ENCODE peak calls at places on chromosomes 3 and 15, in six cellular contexts. Q is neural progenitor cell; T is CD4-positive, alpha-beta memory T cell; V is endodermal cell; D is psoas muscle; R is kidney. U is an unnamed sample. For H3K36me3, the result is how much of the 10 kb centered on the place peaks cover.

GRCh38 chr3:154990543-154990942 is 89.6 kb upstream of the MME start:
- DNase-seq in Q (no peak), T (no peak), V (no peak), D (no peak), R (no peak), U (no peak)

GRCh38 chr3:123244128-123244527 is 42.4 kb downstream of the SEC22A start:
- DNase-seq in Q (no peak), T (peak), V (no peak), D (no peak), R (no peak), U (no peak)

GRCh38 chr15:75112848-75113492 is 88.7 kb upstream of the C15orf39 start:
- DNase-seq in Q (no peak), T (no peak), V (no peak), D (no peak), R (no peak), U (no peak)

GRCh38 chr3:8282541-8283165 is 219.0 kb upstream of the LMCD1 start:
- DNase-seq in Q (no peak), T (no peak), V (no peak), D (no peak), R (no peak), U (no peak)

GRCh38 chr3:184129012-184129411 is 6.1 kb upstream of the EIF2B5 start:
- DNase-seq in Q (peak), T (no peak), V (peak), D (no peak), R (no peak), U (peak)

GRCh38 chr15:37877851-37878577 is 56.4 kb upstream of the TMCO5A start:
- DNase-seq in Q (no peak), T (no peak), V (no peak), D (no peak), R (no peak), U (no peak)

GRCh38 chr3:128788268-128788869 is 62.4 kb downstream of the RAB7A start:
- DNase-seq in Q (no peak), T (no peak), V (no peak), D (no peak), R (no peak), U (no peak)

GRCh38 chr3:117165611-117166051 is 456.1 kb downstream of the TUSC7 start:
- DNase-seq in Q (peak), T (no peak), V (no peak), D (no peak), R (no peak), U (no peak)

GRCh38 chr3:107367353-107367752 is 9.9 kb upstream of the CCDC54 start:
- DNase-seq in Q (no peak), T (no peak), V (no peak), D (no peak), R (no peak), U (no peak)

GRCh38 chr3:35383719-35384555 is 255.4 kb upstream of the ARPP21 start:
- DNase-seq in Q (peak), T (no peak), V (peak), D (no peak), R (no peak), U (no peak)

GRCh38 chr3:48558446-48559134 is 2.0 kb upstream of the PFKFB4 start:
- DNase-seq in Q (no peak), T (no peak), V (no peak), D (peak), R (no peak), U (peak)

GRCh38 chr3:48560648-48561018 is 2.9 kb downstream of the UCN2 start:
- DNase-seq in Q (no peak), T (no peak), V (no peak), D (peak), R (no peak), U (no peak)

GRCh38 chr3:48563382-48563918 is at the start of gene UCN2:
- DNase-seq in Q (no peak), T (no peak), V (peak), D (no peak), R (no peak), U (no peak)

GRCh38 chr3:48562367-48563095 is 1.1 kb downstream of the UCN2 start:
- DNase-seq in Q (no peak), T (no peak), V (peak), D (no peak), R (no peak), U (no peak)

DNA sequence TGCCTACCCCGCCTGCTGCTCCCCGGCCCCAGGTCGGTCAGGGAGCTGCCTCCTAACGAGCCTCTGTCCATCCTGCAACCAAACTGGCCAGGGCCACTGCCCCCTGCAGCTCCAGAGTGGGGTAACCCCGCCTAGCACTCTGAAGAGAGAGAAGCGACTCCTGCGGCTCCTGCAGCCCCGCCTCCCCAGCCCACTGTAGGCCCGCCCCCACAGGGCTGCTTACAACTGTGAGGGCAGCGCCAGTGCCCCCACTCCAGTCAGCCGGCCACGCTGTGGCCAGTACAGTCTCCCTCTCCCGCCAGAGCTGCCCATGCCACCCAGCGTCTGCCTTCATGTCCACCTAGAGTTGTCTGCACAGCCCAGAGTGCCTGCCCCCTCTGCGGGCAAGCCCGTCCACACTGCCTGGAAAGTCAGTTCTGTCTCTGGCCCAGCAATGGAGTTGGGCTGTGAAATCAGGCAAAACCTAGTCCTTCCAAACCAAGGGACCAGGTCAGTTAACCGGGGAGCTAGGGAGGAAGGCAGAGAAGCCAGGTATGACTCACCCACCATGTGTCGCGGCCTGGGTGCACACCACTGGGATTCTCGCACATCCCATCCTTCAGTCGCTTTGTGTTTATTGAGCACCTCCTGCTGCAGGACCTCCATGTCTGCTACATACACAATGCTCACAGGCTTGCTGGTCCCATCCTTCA is 2.4 kb downstream of the UCN2 start:
- DNase-seq in Q (peak), T (no peak), V (peak), D (peak), R (peak), U (peak)
- H3K4me3 ChIP-seq in Q (peak), T (no peak), V (no peak), D (peak), R (no peak), U (peak)

GRCh38 chr15:60385620-60386552 is 11.9 kb downstream of the ANXA2 start:
- DNase-seq in Q (no peak), T (no peak), V (peak), D (no peak), R (no peak), U (no peak)
- H3K36me3 ChIP-seq in Q (under half), T (under half), V (half or more), D (under half), R (under half), U (under half)

DNA sequence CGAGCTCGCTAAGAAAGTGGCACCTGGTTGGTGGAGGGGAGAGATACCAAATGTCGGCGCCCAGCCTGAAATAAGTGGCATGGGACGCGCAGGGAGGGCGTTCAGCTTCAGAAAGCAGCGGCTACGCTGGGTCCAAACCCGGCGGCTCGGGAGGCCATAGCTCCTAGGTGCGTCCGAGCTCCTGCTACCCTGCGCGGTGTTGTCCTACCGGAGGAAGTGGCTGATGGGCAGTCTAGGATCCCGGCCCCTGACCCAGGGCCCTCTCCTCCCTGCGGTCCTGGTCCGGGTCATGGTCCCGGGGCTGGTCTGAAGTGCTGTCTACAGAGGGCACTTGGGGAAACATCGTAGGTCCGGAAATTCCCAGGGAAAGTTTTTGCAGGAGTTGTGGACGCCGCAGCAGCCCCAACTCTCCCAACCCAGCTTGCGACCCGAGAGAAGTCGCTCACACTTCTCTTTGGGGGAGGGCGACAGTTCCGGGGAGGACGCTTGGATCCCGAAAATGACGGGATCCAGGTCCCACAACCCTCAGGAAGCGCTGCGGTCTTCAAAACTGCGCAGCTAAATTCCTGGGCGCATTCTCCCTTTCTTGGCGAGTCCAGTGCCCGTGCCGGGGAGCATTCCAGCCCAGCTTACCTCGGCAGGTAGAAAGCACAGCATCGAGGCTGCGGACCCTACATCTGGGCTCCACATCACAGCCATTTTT is 9.1 kb upstream of the FOXB1 start:
- DNase-seq in Q (peak), T (no peak), V (peak), D (no peak), R (no peak), U (peak)
- H3K4me3 ChIP-seq in Q (peak), T (no peak), V (peak), D (no peak), R (no peak), U (no peak)

GRCh38 chr3:49108346-49108745 is 3.8 kb upstream of the QARS1 start:
- DNase-seq in Q (no peak), T (no peak), V (no peak), D (no peak), R (no peak), U (no peak)

GRCh38 chr3:49111347-49111746 is 6.8 kb upstream of the QARS1 start:
- DNase-seq in Q (no peak), T (no peak), V (no peak), D (no peak), R (no peak), U (no peak)

GRCh38 chr3:49112262-49112661 is 7.7 kb upstream of the QARS1 start:
- DNase-seq in Q (no peak), T (no peak), V (no peak), D (no peak), R (no peak), U (no peak)

GRCh38 chr3:49110780-49111179 is 6.2 kb upstream of the QARS1 start:
- DNase-seq in Q (no peak), T (no peak), V (no peak), D (no peak), R (no peak), U (no peak)
- H3K36me3 ChIP-seq in Q (under half), T (half or more), V (half or more), D (under half), R (half or more), U (under half)

DNA sequence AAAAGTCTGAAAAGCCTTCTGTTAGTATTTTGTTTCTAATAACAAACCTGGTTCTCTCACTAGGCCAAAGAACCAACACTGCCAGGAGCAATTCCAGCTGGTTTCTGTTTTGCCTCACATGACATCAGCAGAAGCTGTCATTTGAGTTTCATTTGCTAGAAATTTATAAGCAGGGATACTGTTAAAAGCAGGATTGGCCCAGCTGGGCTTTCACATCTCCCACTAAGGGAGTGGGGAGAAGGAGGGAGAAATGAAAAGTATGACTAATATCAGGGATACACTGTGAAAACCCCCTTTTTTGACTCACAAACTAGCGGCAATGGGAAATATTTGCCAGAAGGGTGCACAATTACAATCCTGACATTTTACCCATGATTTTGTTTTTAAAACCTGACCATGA is 5.3 kb downstream of the CCDC80 start:
- DNase-seq in Q (no peak), T (no peak), V (no peak), D (no peak), R (no peak), U (no peak)
- H3K4me3 ChIP-seq in Q (no peak), T (no peak), V (no peak), D (peak), R (no peak), U (no peak)